ENCODE peak calls at places on chromosome 18, in nine cellular contexts. One of them, this sample, is unnamed.
A peak's percentile ranks its signal among the peaks of the same experiment; 100 is the strongest.

GRCh38 chr18:78192044-78192443 is 787.6 kb upstream of the SALL3 start:
- DNase-seq in nephron progenitor cell: no peak
- DNase-seq in tibial artery: no peak
- DNase-seq in CD8-positive, alpha-beta T cell: no peak
- DNase-seq in Calu3: no peak
- DNase-seq in AG04450: no peak
- DNase-seq in lower lobe of right lung: peak; percentile 84
- DNase-seq in OCI-LY7: no peak
- DNase-seq in uterus: no peak
- DNase-seq in this sample: no peak

GRCh38 chr18:13447621-13448020 is 229.1 kb downstream of the LDLRAD4 start:
- DNase-seq in AG04450: no peak
- DNase-seq in lower lobe of right lung: no peak
- DNase-seq in OCI-LY7: no peak
- DNase-seq in CD8-positive, alpha-beta T cell: no peak
- DNase-seq in nephron progenitor cell: peak; percentile 48
- DNase-seq in Calu3: no peak
- DNase-seq in tibial artery: peak; percentile 85
- DNase-seq in uterus: no peak
- DNase-seq in this sample: no peak

GRCh38 chr18:75691483-75691882 is 264.0 kb upstream of the SMIM21 start:
- DNase-seq in AG04450: no peak
- DNase-seq in uterus: no peak
- DNase-seq in OCI-LY7: no peak
- DNase-seq in lower lobe of right lung: no peak
- DNase-seq in Calu3: no peak
- DNase-seq in CD8-positive, alpha-beta T cell: no peak
- DNase-seq in nephron progenitor cell: no peak
- DNase-seq in tibial artery: no peak
- DNase-seq in this sample: no peak

GRCh38 chr18:78240091-78240490 is 739.5 kb upstream of the SALL3 start:
- DNase-seq in nephron progenitor cell: no peak
- DNase-seq in uterus: no peak
- DNase-seq in CD8-positive, alpha-beta T cell: no peak
- DNase-seq in AG04450: no peak
- DNase-seq in lower lobe of right lung: no peak
- DNase-seq in tibial artery: no peak
- DNase-seq in OCI-LY7: no peak
- DNase-seq in Calu3: no peak
- DNase-seq in this sample: no peak

GRCh38 chr18:28176933-28177827 is at the start of gene CDH2:
- DNase-seq in nephron progenitor cell: peak; percentile 80
- DNase-seq in CD8-positive, alpha-beta T cell: no peak
- DNase-seq in AG04450: peak; percentile 57
- DNase-seq in OCI-LY7: no peak
- DNase-seq in lower lobe of right lung: peak; percentile 44
- DNase-seq in tibial artery: no peak
- DNase-seq in uterus: peak; percentile 20
- DNase-seq in Calu3: no peak
- DNase-seq in this sample: no peak

GRCh38 chr18:887716-888115 is 17.0 kb upstream of the ADCYAP1 start:
- DNase-seq in Calu3: no peak
- DNase-seq in AG04450: no peak
- DNase-seq in CD8-positive, alpha-beta T cell: no peak
- DNase-seq in nephron progenitor cell: no peak
- DNase-seq in lower lobe of right lung: no peak
- DNase-seq in tibial artery: no peak
- DNase-seq in uterus: no peak
- DNase-seq in OCI-LY7: no peak
- DNase-seq in this sample: no peak

GRCh38 chr18:5890261-5890605 is 5.1 kb downstream of the TMEM200C start:
- DNase-seq in tibial artery: peak; percentile 57
- DNase-seq in CD8-positive, alpha-beta T cell: no peak
- DNase-seq in lower lobe of right lung: peak; percentile 48
- DNase-seq in uterus: no peak
- DNase-seq in OCI-LY7: no peak
- DNase-seq in Calu3: no peak
- DNase-seq in nephron progenitor cell: no peak
- DNase-seq in AG04450: no peak
- DNase-seq in this sample: peak; percentile 88

GRCh38 chr18:13246121-13246520 is 27.6 kb downstream of the LDLRAD4 start:
- DNase-seq in lower lobe of right lung: no peak
- DNase-seq in uterus: no peak
- DNase-seq in tibial artery: peak; percentile 34
- DNase-seq in AG04450: no peak
- DNase-seq in OCI-LY7: no peak
- DNase-seq in Calu3: no peak
- DNase-seq in nephron progenitor cell: no peak
- DNase-seq in CD8-positive, alpha-beta T cell: no peak
- DNase-seq in this sample: no peak

GRCh38 chr18:80143876-80144275 is 34.8 kb downstream of the ADNP2 start:
- DNase-seq in AG04450: no peak
- DNase-seq in nephron progenitor cell: no peak
- DNase-seq in tibial artery: no peak
- DNase-seq in lower lobe of right lung: no peak
- DNase-seq in Calu3: no peak
- DNase-seq in uterus: no peak
- DNase-seq in CD8-positive, alpha-beta T cell: no peak
- DNase-seq in OCI-LY7: no peak
- DNase-seq in this sample: no peak

DNA sequence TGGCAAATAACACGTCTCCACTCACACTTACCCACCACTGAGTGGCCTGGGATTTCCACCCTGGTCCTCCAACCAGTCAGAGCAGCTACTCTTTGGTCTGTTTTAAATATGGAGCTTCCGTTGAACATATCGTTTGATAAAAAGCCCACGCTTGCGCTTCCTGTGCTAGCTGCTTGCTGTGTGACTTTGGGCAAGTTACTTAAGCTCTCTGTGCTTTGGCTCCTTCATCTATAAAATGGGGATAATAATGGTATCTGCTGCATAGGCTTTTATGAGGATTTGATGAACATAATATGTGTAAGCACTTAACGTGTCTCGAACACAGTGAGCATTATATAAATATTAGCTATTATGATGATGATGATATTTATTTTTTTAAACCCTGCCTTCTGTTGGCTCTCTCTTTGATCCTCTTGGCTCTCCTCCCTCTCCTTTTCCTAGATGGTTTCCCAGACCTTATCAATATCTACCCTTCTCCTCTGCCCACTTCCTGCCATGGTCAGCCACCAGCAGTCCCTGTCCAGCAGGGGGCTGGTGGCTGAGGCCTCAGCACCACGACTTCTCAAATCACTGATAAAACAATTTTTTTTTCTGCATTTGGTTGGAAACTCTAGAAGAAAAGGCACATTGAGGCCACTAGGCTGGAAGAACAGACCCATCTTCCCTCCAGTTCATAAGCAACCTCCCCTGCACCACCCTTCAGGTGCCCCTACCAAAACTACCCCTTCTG is 191.9 kb downstream of the LOXHD1 start:
- DNase-seq in tibial artery: no peak
- DNase-seq in uterus: no peak
- DNase-seq in CD8-positive, alpha-beta T cell: no peak
- DNase-seq in nephron progenitor cell: no peak
- DNase-seq in OCI-LY7: no peak
- DNase-seq in lower lobe of right lung: no peak
- DNase-seq in AG04450: no peak
- DNase-seq in Calu3: peak; percentile 12
- DNase-seq in this sample: no peak
- TF ChIP-seq CTCF in tibial artery: peak; percentile 11
- TF ChIP-seq CTCF in uterus: no peak
- TF ChIP-seq CTCF in CD8-positive, alpha-beta T cell: no peak
- TF ChIP-seq CTCF in nephron progenitor cell: peak; percentile 35
- TF ChIP-seq CTCF in OCI-LY7: no peak
- TF ChIP-seq CTCF in lower lobe of right lung: no peak
- TF ChIP-seq CTCF in AG04450: peak; percentile 26
- TF ChIP-seq CTCF in Calu3: peak; percentile 34
- TF ChIP-seq CTCF in this sample: peak; percentile 63

DNA sequence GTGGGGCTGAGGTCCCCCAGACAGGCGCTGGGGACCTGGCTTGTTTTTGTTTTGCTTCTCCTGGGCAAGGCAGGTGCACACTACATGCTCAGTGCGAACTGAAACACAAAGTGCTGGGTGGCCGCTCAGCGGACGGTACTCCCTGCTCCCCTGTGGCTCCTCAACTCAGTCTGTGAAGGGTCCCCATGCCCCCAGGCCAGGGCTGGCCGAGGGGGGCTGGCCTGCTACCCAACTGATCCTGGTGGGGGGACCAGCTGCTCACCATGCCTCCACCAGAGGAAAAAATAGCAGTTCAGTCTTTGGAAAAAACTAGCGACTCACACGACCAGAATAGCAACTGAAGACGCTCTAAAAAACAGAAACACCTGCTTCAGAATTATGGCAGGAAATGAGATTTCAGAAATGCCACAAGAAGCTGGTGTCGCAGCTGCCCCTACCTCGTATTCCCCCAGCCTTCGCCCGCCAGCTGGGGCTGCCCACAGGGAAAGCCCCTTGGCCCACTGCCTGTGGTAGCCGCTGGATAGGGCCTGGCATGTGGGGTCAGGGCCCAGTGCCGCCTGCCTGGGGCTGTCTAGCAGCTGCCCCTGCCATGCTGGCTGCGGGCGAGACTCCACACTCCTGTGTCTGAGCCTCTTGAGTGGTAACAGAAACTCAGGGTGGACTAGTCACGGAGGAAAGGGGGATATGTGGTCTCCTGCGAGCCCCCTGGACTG is 43.7 kb downstream of the MEX3C start:
- DNase-seq in nephron progenitor cell: no peak
- DNase-seq in OCI-LY7: peak; percentile 87
- DNase-seq in AG04450: no peak
- DNase-seq in Calu3: no peak
- DNase-seq in tibial artery: no peak
- DNase-seq in uterus: no peak
- DNase-seq in CD8-positive, alpha-beta T cell: peak; percentile 49
- DNase-seq in lower lobe of right lung: no peak
- DNase-seq in this sample: no peak
- TF ChIP-seq CTCF in nephron progenitor cell: no peak
- TF ChIP-seq CTCF in OCI-LY7: no peak
- TF ChIP-seq CTCF in AG04450: no peak
- TF ChIP-seq CTCF in Calu3: no peak
- TF ChIP-seq CTCF in tibial artery: no peak
- TF ChIP-seq CTCF in uterus: no peak
- TF ChIP-seq CTCF in CD8-positive, alpha-beta T cell: no peak
- TF ChIP-seq CTCF in lower lobe of right lung: no peak
- TF ChIP-seq CTCF in this sample: no peak

GRCh38 chr18:74310411-74310810 is 5.2 kb upstream of the C18orf63 start:
- DNase-seq in uterus: no peak
- DNase-seq in tibial artery: no peak
- DNase-seq in lower lobe of right lung: no peak
- DNase-seq in nephron progenitor cell: no peak
- DNase-seq in AG04450: no peak
- DNase-seq in Calu3: no peak
- DNase-seq in CD8-positive, alpha-beta T cell: no peak
- DNase-seq in OCI-LY7: peak; percentile 7
- DNase-seq in this sample: no peak
- TF ChIP-seq CTCF in uterus: peak; percentile 16
- TF ChIP-seq CTCF in tibial artery: peak; percentile 39
- TF ChIP-seq CTCF in lower lobe of right lung: peak; percentile 55
- TF ChIP-seq CTCF in nephron progenitor cell: no peak
- TF ChIP-seq CTCF in AG04450: peak; percentile 46
- TF ChIP-seq CTCF in Calu3: no peak
- TF ChIP-seq CTCF in CD8-positive, alpha-beta T cell: no peak
- TF ChIP-seq CTCF in OCI-LY7: peak; percentile 31
- TF ChIP-seq CTCF in this sample: peak; percentile 68

GRCh38 chr18:59202258-59202820 is 17.6 kb upstream of the GRP start:
- DNase-seq in CD8-positive, alpha-beta T cell: no peak
- DNase-seq in Calu3: no peak
- DNase-seq in AG04450: no peak
- DNase-seq in nephron progenitor cell: no peak
- DNase-seq in OCI-LY7: no peak
- DNase-seq in uterus: no peak
- DNase-seq in lower lobe of right lung: no peak
- DNase-seq in tibial artery: no peak
- DNase-seq in this sample: no peak

GRCh38 chr18:59197636-59198035 is 22.3 kb upstream of the GRP start:
- DNase-seq in OCI-LY7: no peak
- DNase-seq in nephron progenitor cell: no peak
- DNase-seq in AG04450: no peak
- DNase-seq in CD8-positive, alpha-beta T cell: no peak
- DNase-seq in tibial artery: no peak
- DNase-seq in Calu3: no peak
- DNase-seq in lower lobe of right lung: no peak
- DNase-seq in uterus: no peak
- DNase-seq in this sample: no peak

GRCh38 chr18:59198215-59198614 is 21.7 kb upstream of the GRP start:
- DNase-seq in CD8-positive, alpha-beta T cell: no peak
- DNase-seq in lower lobe of right lung: no peak
- DNase-seq in tibial artery: no peak
- DNase-seq in OCI-LY7: no peak
- DNase-seq in AG04450: no peak
- DNase-seq in Calu3: no peak
- DNase-seq in nephron progenitor cell: no peak
- DNase-seq in uterus: no peak
- DNase-seq in this sample: no peak

GRCh38 chr18:59196161-59196560 is 23.8 kb upstream of the GRP start:
- DNase-seq in AG04450: no peak
- DNase-seq in Calu3: no peak
- DNase-seq in uterus: no peak
- DNase-seq in lower lobe of right lung: no peak
- DNase-seq in CD8-positive, alpha-beta T cell: no peak
- DNase-seq in OCI-LY7: no peak
- DNase-seq in nephron progenitor cell: no peak
- DNase-seq in tibial artery: no peak
- DNase-seq in this sample: no peak

DNA sequence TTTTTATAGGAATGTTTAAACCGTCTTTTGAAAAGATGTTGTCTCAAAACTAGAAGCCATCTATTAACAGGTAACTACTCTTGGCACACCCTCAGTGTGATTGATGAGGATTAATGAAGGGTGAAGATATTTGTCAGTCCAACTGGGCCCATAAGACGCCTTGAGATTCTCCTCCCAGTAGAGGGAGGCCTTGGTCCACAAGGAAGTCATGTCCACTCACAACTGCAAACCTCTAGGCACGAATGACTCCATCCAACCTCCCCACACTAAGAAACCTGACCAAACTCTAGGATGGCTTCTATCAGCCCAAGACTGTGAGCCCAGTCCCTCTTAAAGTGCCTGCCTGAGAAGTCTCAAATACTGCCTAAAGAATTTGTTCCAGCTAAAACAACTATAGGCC is 19.2 kb upstream of the GRP start:
- DNase-seq in tibial artery: no peak
- DNase-seq in nephron progenitor cell: no peak
- DNase-seq in OCI-LY7: no peak
- DNase-seq in uterus: no peak
- DNase-seq in lower lobe of right lung: no peak
- DNase-seq in AG04450: no peak
- DNase-seq in Calu3: no peak
- DNase-seq in CD8-positive, alpha-beta T cell: no peak
- DNase-seq in this sample: no peak
- TF ChIP-seq CTCF in tibial artery: no peak
- TF ChIP-seq CTCF in nephron progenitor cell: no peak
- TF ChIP-seq CTCF in OCI-LY7: no peak
- TF ChIP-seq CTCF in uterus: no peak
- TF ChIP-seq CTCF in lower lobe of right lung: no peak
- TF ChIP-seq CTCF in AG04450: no peak
- TF ChIP-seq CTCF in Calu3: no peak
- TF ChIP-seq CTCF in CD8-positive, alpha-beta T cell: no peak
- TF ChIP-seq CTCF in this sample: no peak